ENCODE peak calls at places on chromosome 6, in five cellular contexts. M is HFF-Myc, V is T-helper 22 cell, R is NCI-H1092 treated with DMSO at 0.1 percent for 48 hours, F is cardiac muscle cell. A is an unnamed sample.

GRCh38 chr6:29676981-29677601 is 3.9 kb downstream of the ZFP57 start:
- DNase-seq in R (peak), V (no peak), F (peak), M (no peak), A (no peak)

GRCh38 chr6:131063764-131064272 is 773 bp upstream of the EPB41L2 start:
- DNase-seq in M (no peak), V (no peak), R (no peak), F (no peak), A (no peak)

GRCh38 chr6:157471077-157471686 is 90.2 kb downstream of the ZDHHC14 start:
- DNase-seq in R (no peak), F (no peak), V (no peak), M (no peak), A (no peak)

GRCh38 chr6:140382351-140382750 is 1007.9 kb upstream of the CITED2 start:
- DNase-seq in M (no peak), V (no peak), R (no peak), F (no peak), A (no peak)

GRCh38 chr6:47690209-47690608 is 8.2 kb upstream of the ADGRF4 start:
- DNase-seq in M (no peak), V (no peak), R (peak), F (no peak), A (no peak)

GRCh38 chr6:1468126-1468525 is 78.8 kb downstream of the FOXF2 start:
- DNase-seq in R (no peak), V (no peak), M (no peak), F (no peak), A (no peak)

GRCh38 chr6:112910256-112910655 is 563.1 kb downstream of the RFPL4B start:
- DNase-seq in M (peak), R (no peak), F (no peak), V (no peak), A (no peak)

GRCh38 chr6:55198708-55199107 is 24.4 kb downstream of the HCRTR2 start:
- DNase-seq in R (no peak), F (no peak), V (no peak), M (no peak), A (no peak)

GRCh38 chr6:90241229-90241873 is 55.3 kb downstream of the BACH2 start:
- DNase-seq in F (no peak), V (no peak), R (no peak), M (no peak), A (no peak)

GRCh38 chr6:157174731-157175130 is 148.6 kb downstream of the TMEM242 start:
- DNase-seq in V (no peak), F (no peak), R (no peak), M (no peak), A (no peak)

GRCh38 chr6:144335315-144335861 is 50.3 kb downstream of the UTRN start:
- DNase-seq in M (no peak), F (no peak), V (no peak), R (no peak), A (no peak)

GRCh38 chr6:84426002-84426705 is 198.7 kb upstream of the CEP162 start:
- DNase-seq in M (no peak), V (no peak), R (no peak), F (no peak), A (no peak)

GRCh38 chr6:158684745-158685355 is 35.0 kb downstream of the SYTL3 start:
- DNase-seq in F (no peak), R (no peak), V (no peak), M (no peak), A (no peak)

GRCh38 chr6:139764498-139764986 is 390.1 kb upstream of the CITED2 start:
- DNase-seq in V (no peak), M (peak), F (peak), R (no peak), A (peak)

GRCh38 chr6:5379647-5380242 is 118.4 kb downstream of the FARS2 start:
- DNase-seq in V (no peak), F (peak), R (no peak), M (peak), A (peak)

GRCh38 chr6:34746104-34746846 is 11.0 kb upstream of the SNRPC start:
- DNase-seq in R (no peak), V (no peak), F (no peak), M (no peak), A (no peak)

GRCh38 chr6:36627801-36628246 is 33.7 kb downstream of the SRSF3 start:
- DNase-seq in V (no peak), R (no peak), F (no peak), M (no peak), A (peak)

GRCh38 chr6:83057705-83058321 is 7.8 kb downstream of the UBE3D start:
- DNase-seq in R (peak), F (peak), M (no peak), V (no peak), A (peak)

GRCh38 chr6:10883312-10884244 is 1.7 kb upstream of the GCM2 start:
- DNase-seq in V (no peak), M (no peak), R (no peak), F (no peak), A (no peak)

GRCh38 chr6:47455533-47456209 is 21.9 kb upstream of the CD2AP start:
- DNase-seq in V (no peak), M (no peak), R (no peak), F (no peak), A (no peak)

GRCh38 chr6:111727798-111728197 is 122.1 kb upstream of the TRAF3IP2 start:
- DNase-seq in R (no peak), V (no peak), M (no peak), F (no peak), A (no peak)

GRCh38 chr6:65937982-65938381 is 231.0 kb upstream of the EYS start:
- DNase-seq in R (no peak), F (no peak), M (no peak), V (no peak), A (no peak)

GRCh38 chr6:28218312-28219248 is 6.5 kb upstream of the ZSCAN9 start:
- DNase-seq in V (no peak), F (peak), R (peak), M (no peak), A (peak)

GRCh38 chr6:42295181-42295580 is 77.5 kb upstream of the MRPS10 start:
- DNase-seq in F (no peak), V (no peak), R (no peak), M (no peak), A (no peak)